ENCODE peak calls at places on chromosomes 1 and 21, in ten cellular contexts. B is fibroblast of lung, P is neural progenitor cell, A is PC-3, L is GM12878, T is hepatocyte, G is DND-41, X is A673, S is endothelial cell of umbilical vein, W is HCT116. F is an unnamed sample.
A peak's percentile ranks its signal among the peaks of the same experiment; 100 is the strongest.

GRCh38 chr1:21659099-21659923 is 9.8 kb downstream of the RAP1GAP start:
- DNase-seq in L (no peak), S (peak; percentile 70), P (peak; percentile 91), X (peak; percentile 75), T (peak; percentile 91), G (peak; percentile 91), W (peak; percentile 51), B (peak; percentile 51), A (peak; percentile 69), F (peak; percentile 62)

GRCh38 chr21:17577701-17578100 is 35.0 kb downstream of the BTG3 start:
- DNase-seq in L (no peak), X (no peak), S (no peak), T (no peak), W (no peak), G (no peak), B (no peak), A (no peak), P (no peak), F (no peak)

GRCh38 chr1:228265167-228265566 is 57.3 kb downstream of the OBSCN start:
- DNase-seq in G (no peak), B (peak; percentile 8), L (no peak), T (no peak), S (peak; percentile 36), X (no peak), W (no peak), A (peak; percentile 28), P (no peak), F (no peak)

GRCh38 chr1:32464191-32464715 is 619 bp upstream of the ZBTB8B start:
- DNase-seq in L (no peak), G (no peak), X (peak; percentile 21), B (peak; percentile 27), S (peak; percentile 42), A (no peak), T (peak; percentile 28), P (peak; percentile 62), W (no peak), F (peak; percentile 21)

GRCh38 chr1:6614019-6614952 is 755 bp downstream of the PHF13 start:
- DNase-seq in W (no peak), B (peak; percentile 27), L (no peak), S (peak; percentile 19), X (peak; percentile 64), T (peak; percentile 74), A (peak; percentile 32), P (peak; percentile 78), G (peak; percentile 74), F (no peak)

GRCh38 chr1:33563702-33564101 is 91.3 kb downstream of the ZSCAN20 start:
- DNase-seq in W (no peak), G (no peak), X (no peak), T (no peak), A (no peak), P (no peak), B (no peak), S (no peak), L (no peak), F (no peak)

GRCh38 chr1:84550826-84551225 is 23.4 kb downstream of the CTBS start:
- DNase-seq in P (no peak), T (no peak), L (no peak), W (no peak), B (no peak), G (no peak), A (no peak), X (peak; percentile 68), S (no peak), F (no peak)

GRCh38 chr1:210339500-210339899 is 10.8 kb downstream of the HHAT start:
- DNase-seq in P (no peak), L (no peak), G (no peak), S (no peak), T (no peak), B (no peak), X (no peak), W (no peak), A (no peak), F (no peak)

GRCh38 chr1:182877331-182877730 is 38.2 kb downstream of the DHX9 start:
- DNase-seq in P (no peak), W (no peak), T (no peak), L (no peak), G (no peak), X (no peak), S (no peak), B (no peak), A (no peak), F (no peak)

GRCh38 chr1:114345930-114346479 is 165.0 kb downstream of the TRIM33 start:
- DNase-seq in T (peak; percentile 40), L (no peak), G (no peak), X (peak; percentile 18), W (no peak), B (peak; percentile 30), P (peak; percentile 36), A (no peak), S (peak; percentile 2), F (no peak)

GRCh38 chr1:93219443-93219842 is 38.9 kb downstream of the CCDC18 start:
- DNase-seq in B (peak; percentile 71), X (no peak), A (no peak), L (peak; percentile 16), G (peak; percentile 63), T (no peak), P (no peak), S (no peak), W (no peak), F (peak; percentile 14)

GRCh38 chr1:184242507-184242943 is 144.3 kb upstream of the C1orf21 start:
- DNase-seq in A (peak; percentile 62), W (no peak), G (no peak), T (peak; percentile 38), B (peak; percentile 71), L (no peak), S (peak; percentile 69), X (no peak), P (peak; percentile 77), F (no peak)

GRCh38 chr1:21891081-21891480 is 46.0 kb downstream of the HSPG2 start:
- DNase-seq in A (no peak), G (no peak), L (no peak), P (no peak), X (no peak), B (no peak), W (no peak), S (no peak), T (no peak), F (no peak)

GRCh38 chr1:245234217-245235120 is 79.7 kb downstream of the KIF26B start:
- DNase-seq in X (peak; percentile 22), L (no peak), A (no peak), W (no peak), P (peak; percentile 87), G (no peak), S (no peak), B (peak; percentile 32), T (no peak), F (no peak)

GRCh38 chr1:25924454-25924853 is 18.2 kb upstream of the STMN1 start:
- DNase-seq in T (no peak), X (no peak), P (no peak), S (no peak), G (no peak), B (no peak), A (no peak), W (no peak), L (no peak), F (no peak)

GRCh38 chr1:18868354-18868753 is 8.9 kb upstream of the TAS1R2 start:
- DNase-seq in G (no peak), X (no peak), W (no peak), L (no peak), B (no peak), P (no peak), S (no peak), A (no peak), T (no peak), F (no peak)

GRCh38 chr1:18868801-18869424 is 9.5 kb upstream of the TAS1R2 start:
- DNase-seq in P (no peak), S (no peak), A (no peak), L (no peak), T (no peak), B (no peak), X (no peak), G (no peak), W (no peak), F (no peak)

GRCh38 chr1:18870325-18870865 is 10.9 kb upstream of the TAS1R2 start:
- DNase-seq in W (no peak), T (no peak), A (peak; percentile 59), G (no peak), S (no peak), X (no peak), B (no peak), L (no peak), P (no peak), F (peak; percentile 17)

GRCh38 chr1:18871401-18872070 is 12.1 kb upstream of the TAS1R2 start:
- DNase-seq in T (no peak), X (no peak), S (no peak), P (no peak), L (no peak), G (no peak), B (no peak), A (no peak), W (no peak), F (no peak)

GRCh38 chr1:18869847-18870246 is 10.4 kb upstream of the TAS1R2 start:
- DNase-seq in S (no peak), T (no peak), G (no peak), X (no peak), L (no peak), A (no peak), P (no peak), B (no peak), W (no peak), F (no peak)
- TF ChIP-seq EZH2 in S (no peak), T (no peak), G (no peak), X (no peak), L (no peak), A (no peak), P (no peak), B (no peak), W (no peak), F (no peak)

GRCh38 chr1:220874201-220874655 is 5.0 kb upstream of the HLX start:
- DNase-seq in A (peak; percentile 72), G (peak; percentile 37), W (peak; percentile 16), T (peak; percentile 69), B (no peak), S (peak; percentile 93), P (peak; percentile 73), L (no peak), X (peak; percentile 52), F (no peak)
- TF ChIP-seq EZH2 in A (no peak), G (no peak), W (no peak), T (no peak), B (no peak), S (no peak), P (no peak), L (no peak), X (no peak), F (no peak)

GRCh38 chr1:169711469-169712308 is at the start of gene SELL:
- DNase-seq in L (peak; percentile 90), W (peak; percentile 73), B (peak; percentile 59), A (peak; percentile 92), P (peak; percentile 71), S (peak; percentile 86), X (peak; percentile 79), G (peak; percentile 88), T (peak; percentile 82), F (peak; percentile 61)
- TF ChIP-seq EZH2 in L (no peak), W (no peak), B (no peak), A (no peak), P (no peak), S (no peak), X (no peak), G (no peak), T (no peak), F (no peak)

DNA sequence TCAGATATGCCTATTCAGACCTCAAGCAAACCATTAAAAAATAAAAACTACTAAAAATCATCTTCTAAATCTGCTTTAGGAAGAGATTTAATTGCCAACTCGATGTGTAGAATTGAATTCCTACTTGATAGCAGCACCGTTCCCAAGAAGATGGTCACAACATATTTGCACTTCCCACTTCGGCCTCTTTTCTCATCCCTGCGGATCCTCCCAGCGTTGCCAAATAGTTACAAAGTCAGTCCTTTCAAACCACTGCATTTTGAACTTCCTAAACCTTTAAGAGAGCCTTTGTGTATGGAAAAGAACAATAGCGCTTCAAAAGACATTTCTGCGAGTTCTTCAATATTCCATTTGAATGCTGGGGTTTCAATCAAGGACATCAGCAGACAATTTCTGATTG is 2.5 kb downstream of the DAB1 start:
- DNase-seq in G (no peak), B (no peak), T (no peak), X (peak; percentile 44), L (no peak), P (peak; percentile 28), A (no peak), W (no peak), S (no peak), F (no peak)
- TF ChIP-seq EZH2 in G (no peak), B (no peak), T (no peak), X (no peak), L (no peak), P (no peak), A (no peak), W (no peak), S (no peak), F (peak; percentile 34)